ENCODE peak calls at places on chromosomes 7 and 10, in eight cellular contexts. F, V, G, D, J, B, Z and S are unnamed samples.

GRCh38 chr7:143216151-143216550 is 5.7 kb upstream of the TAS2R40 start:
- DNase-seq in G (peak), J (peak), Z (peak), D (peak), V (no peak), B (no peak), F (no peak), S (peak)

GRCh38 chr10:71067098-71067760 is 145.1 kb upstream of the UNC5B start:
- DNase-seq in D (no peak), F (no peak), V (peak), G (no peak), J (no peak), B (no peak), Z (no peak), S (no peak)

GRCh38 chr7:20598479-20599419 is 16.7 kb upstream of the ABCB5 start:
- DNase-seq in F (no peak), Z (peak), D (peak), V (peak), B (no peak), J (peak), G (peak), S (peak)

GRCh38 chr10:70799124-70799523 is 13.9 kb upstream of the TBATA start:
- DNase-seq in D (no peak), G (peak), J (no peak), Z (no peak), B (no peak), V (no peak), F (no peak), S (no peak)

GRCh38 chr7:135879238-135879637 is 97.9 kb downstream of the MTPN start:
- DNase-seq in D (peak), F (no peak), G (peak), V (no peak), Z (peak), J (peak), B (no peak), S (peak)

GRCh38 chr10:81179805-81180452 is 642.2 kb downstream of the SH2D4B start:
- DNase-seq in F (no peak), D (no peak), G (peak), B (no peak), Z (no peak), J (no peak), V (peak), S (peak)

GRCh38 chr7:141949068-141949467 is 2.3 kb upstream of the CLEC5A start:
- DNase-seq in G (no peak), V (no peak), J (no peak), D (no peak), Z (no peak), F (no peak), B (no peak), S (no peak)

GRCh38 chr10:93267521-93267920 is 193.8 kb downstream of the CYP26A1 start:
- DNase-seq in V (no peak), G (no peak), J (no peak), F (no peak), B (no peak), D (no peak), Z (no peak), S (no peak)

GRCh38 chr7:152594801-152595200 is 81.1 kb downstream of the XRCC2 start:
- DNase-seq in F (no peak), Z (no peak), D (no peak), J (no peak), B (no peak), G (no peak), V (no peak), S (no peak)

GRCh38 chr7:73652541-73652949 is 15.1 kb upstream of the VPS37D start:
- DNase-seq in G (no peak), V (no peak), F (no peak), Z (no peak), D (no peak), J (no peak), B (no peak), S (peak)

GRCh38 chr7:21099955-21100354 is 313.3 kb upstream of the SP8 start:
- DNase-seq in G (no peak), D (no peak), B (no peak), V (no peak), J (no peak), Z (no peak), F (no peak), S (peak)

GRCh38 chr7:158442260-158442659 is 145.4 kb downstream of the PTPRN2 start:
- DNase-seq in Z (no peak), B (no peak), G (no peak), D (no peak), J (no peak), F (no peak), V (peak), S (peak)

GRCh38 chr7:123398931-123399330 is 135.5 kb downstream of the IQUB start:
- DNase-seq in V (no peak), B (no peak), Z (no peak), G (no peak), F (no peak), D (no peak), J (no peak), S (no peak)

GRCh38 chr10:110413903-110414562 is 83.7 kb upstream of the DUSP5 start:
- DNase-seq in V (no peak), Z (no peak), D (no peak), B (no peak), G (peak), J (no peak), F (no peak), S (no peak)

GRCh38 chr10:110416776-110417732 is 80.7 kb upstream of the DUSP5 start:
- DNase-seq in Z (no peak), G (no peak), F (no peak), D (no peak), J (no peak), B (no peak), V (no peak), S (peak)

GRCh38 chr10:110415809-110416208 is 81.9 kb upstream of the DUSP5 start:
- DNase-seq in J (no peak), V (no peak), F (no peak), D (no peak), Z (no peak), B (no peak), G (no peak), S (no peak)

GRCh38 chr10:110413049-110413783 is 84.5 kb upstream of the DUSP5 start:
- DNase-seq in F (no peak), Z (no peak), V (no peak), D (no peak), B (no peak), J (no peak), G (no peak), S (no peak)

GRCh38 chr10:110414563-110415309 is 83.0 kb upstream of the DUSP5 start:
- DNase-seq in B (no peak), G (peak), D (peak), Z (peak), F (no peak), J (no peak), V (no peak), S (peak)
- H3K4me3 ChIP-seq in B (no peak), G (no peak), D (no peak), Z (no peak), F (no peak), J (no peak), V (no peak), S (no peak)

DNA sequence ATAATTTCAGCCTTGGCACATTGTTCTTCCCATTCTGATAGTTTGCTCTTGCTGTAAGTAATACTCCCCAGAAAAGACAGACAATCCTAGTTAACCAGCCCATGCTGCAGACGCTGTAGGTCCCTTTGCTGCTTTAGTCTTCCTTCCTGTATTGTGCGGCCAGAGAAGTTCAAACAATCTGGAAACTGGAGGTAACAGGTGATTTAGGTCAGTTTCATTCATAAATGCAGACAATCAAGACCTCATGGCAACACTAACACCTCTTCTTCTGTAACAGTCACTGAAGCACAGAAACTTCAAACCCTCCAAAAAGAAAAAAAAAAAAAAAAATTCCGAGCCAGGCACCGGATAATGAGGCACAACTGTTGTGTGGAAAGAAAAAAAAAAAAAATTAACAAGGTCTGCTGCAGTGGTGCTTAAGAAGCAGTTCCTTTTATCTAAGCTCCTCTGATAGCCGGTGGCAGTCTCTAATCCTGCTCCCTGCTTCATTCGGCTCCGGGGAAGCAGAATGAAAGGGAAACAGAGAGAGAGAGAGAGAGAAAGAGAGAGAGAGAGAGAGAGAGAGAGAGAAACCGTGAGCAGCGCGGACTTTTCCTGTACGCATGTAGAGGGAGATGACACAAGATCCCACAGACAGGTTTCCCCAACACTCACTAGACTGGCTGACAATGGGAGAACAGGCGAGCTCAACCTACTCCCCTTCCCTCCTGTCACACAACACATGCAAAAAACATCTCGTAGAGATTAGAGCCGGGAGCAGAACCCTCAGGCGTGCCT is at the start of gene SEMA3A:
- DNase-seq in Z (peak), G (peak), D (peak), J (peak), V (peak), B (peak), F (no peak), S (peak)
- H3K4me3 ChIP-seq in Z (peak), G (peak), D (peak), J (peak), V (peak), B (peak), F (peak), S (peak)

DNA sequence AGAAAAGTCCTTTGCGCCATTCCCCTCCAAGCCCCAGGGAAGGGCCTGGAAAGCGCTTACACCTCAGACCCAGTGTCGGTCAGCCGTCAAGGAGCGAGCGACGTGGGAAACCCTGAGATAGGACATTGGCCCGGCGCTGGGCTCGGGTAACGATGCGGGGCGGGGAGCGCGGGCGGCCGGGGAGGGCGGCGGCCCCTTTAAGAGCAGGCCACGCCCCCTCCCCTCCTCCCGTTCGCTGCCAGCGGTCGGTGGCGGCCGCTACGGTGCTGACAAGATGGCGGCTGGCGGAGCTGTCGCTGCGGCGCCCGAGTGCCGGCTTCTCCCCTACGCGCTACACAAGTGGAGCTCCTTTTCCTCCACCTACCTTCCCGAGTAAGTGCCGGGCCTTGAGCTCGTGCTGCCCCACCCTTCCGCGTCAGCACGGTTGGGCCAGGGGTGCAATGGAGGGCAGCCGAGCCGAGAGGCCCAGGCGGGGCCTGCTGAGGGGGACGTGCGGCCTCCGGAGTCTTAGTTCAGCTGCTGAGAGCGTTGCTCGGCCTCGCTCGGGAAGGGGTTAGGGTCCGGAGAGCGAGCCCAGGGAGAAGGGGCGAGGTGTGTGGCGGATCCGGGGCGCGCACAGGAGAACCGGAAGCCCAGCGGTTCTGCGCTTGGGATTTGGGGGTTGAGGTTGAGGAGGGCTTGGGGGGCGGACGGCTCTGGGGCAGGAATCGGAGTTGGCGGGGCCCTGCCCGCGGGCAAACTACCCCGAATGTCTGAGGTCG is at the start of gene MKLN1:
- DNase-seq in D (peak), F (peak), G (peak), J (peak), B (peak), Z (peak), V (peak), S (peak)
- H3K4me3 ChIP-seq in D (peak), F (peak), G (peak), J (peak), B (peak), Z (peak), V (peak), S (peak)

DNA sequence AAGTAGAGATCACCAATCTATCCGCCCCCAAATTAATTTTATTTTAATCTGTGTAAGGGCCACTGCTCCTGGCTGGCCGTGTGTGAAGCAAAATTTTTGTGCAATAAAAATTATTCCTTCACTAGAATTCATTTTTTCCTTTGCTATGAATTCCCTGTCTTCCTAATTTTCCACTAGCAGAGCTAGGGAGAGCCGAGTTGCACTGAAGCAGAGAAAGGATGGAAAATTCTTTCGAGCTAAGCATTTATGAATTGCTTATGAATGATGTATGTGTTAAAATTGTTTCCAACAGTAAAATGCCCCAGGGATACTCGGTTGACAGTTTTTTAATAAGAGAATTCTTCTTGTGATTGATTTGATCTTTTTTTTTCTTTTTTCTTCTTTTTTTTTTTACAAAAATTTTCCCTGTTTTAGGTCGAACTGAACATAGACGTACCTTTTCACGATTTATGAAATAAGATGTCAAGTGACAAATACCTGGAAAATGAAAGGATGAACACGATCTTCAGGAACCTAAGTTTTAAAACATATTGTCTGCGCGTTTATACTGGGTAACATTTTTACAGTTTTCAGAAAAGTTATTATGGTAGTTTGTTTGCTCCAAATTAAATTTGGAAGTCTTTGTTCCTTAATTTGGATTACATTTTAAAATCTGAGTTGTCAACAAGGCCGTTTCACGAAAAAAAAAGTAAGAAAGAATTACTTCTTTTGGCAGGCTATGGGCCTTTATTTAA is 288.8 kb upstream of the NFE2L3 start:
- DNase-seq in V (no peak), G (no peak), D (no peak), B (no peak), F (no peak), J (no peak), Z (no peak), S (no peak)
- H3K4me3 ChIP-seq in V (no peak), G (no peak), D (no peak), B (no peak), F (peak), J (no peak), Z (peak), S (no peak)

GRCh38 chr7:155816996-155817395 is 4.7 kb upstream of the SHH start:
- DNase-seq in Z (no peak), V (peak), D (no peak), F (no peak), G (no peak), J (no peak), B (no peak), S (no peak)
- H3K4me3 ChIP-seq in Z (no peak), V (no peak), D (no peak), F (no peak), G (no peak), J (no peak), B (no peak), S (no peak)

DNA sequence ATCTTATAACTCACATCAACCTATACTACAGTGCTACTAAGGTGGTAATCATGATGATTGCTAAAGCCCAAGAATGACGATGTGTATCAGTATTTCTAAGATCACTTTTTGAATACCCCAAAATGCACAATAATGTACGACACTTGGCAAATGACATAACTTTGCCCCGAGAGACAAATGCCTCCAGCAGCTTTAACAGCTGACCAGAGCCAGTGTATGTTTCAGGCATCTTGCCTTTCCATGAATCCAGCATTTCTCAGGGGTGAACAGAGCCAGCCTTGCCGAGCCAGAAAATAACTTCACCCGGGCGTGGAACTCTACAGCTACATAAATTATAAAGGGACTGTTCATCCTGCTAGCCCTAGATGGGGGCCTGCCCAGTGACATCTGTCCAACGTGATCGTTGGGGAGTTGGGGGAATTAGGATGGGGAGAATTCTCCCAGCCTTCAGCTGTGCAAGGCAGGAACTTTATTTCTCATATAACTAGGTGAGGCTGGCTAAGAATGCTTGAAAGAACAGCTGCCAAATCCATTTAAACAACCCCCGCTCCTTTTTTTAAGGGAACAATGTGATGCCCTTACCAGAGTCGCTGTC is 1.7 kb downstream of the IGFBP3 start:
- DNase-seq in J (no peak), D (no peak), G (no peak), Z (no peak), F (no peak), V (no peak), B (no peak), S (no peak)
- H3K4me3 ChIP-seq in J (no peak), D (no peak), G (peak), Z (peak), F (peak), V (no peak), B (peak), S (no peak)

GRCh38 chr7:64876792-64877713 is 26.0 kb upstream of the ZNF273 start:
- DNase-seq in V (peak), G (peak), F (peak), J (peak), B (no peak), D (peak), Z (peak), S (no peak)
- H3K4me3 ChIP-seq in V (peak), G (no peak), F (peak), J (no peak), B (peak), D (peak), Z (peak), S (no peak)